ENCODE peak calls at places on chromosome 6, in six cellular contexts. U is tibial artery; D is sigmoid colon; N is right cardiac atrium; T is lower lobe of right lung; K is CD8-positive, alpha-beta T cell. H is an unnamed sample.

GRCh38 chr6:35596448-35597442 is 84.0 kb upstream of the TULP1 start:
- DNase-seq in U (no peak), D (no peak), K (no peak), T (no peak), N (no peak), H (no peak)

GRCh38 chr6:47669684-47670515 is 28.5 kb upstream of the ADGRF4 start:
- DNase-seq in K (no peak), U (no peak), T (no peak), N (no peak), D (no peak), H (no peak)

GRCh38 chr6:88349511-88349910 is 183.4 kb upstream of the CNR1 start:
- DNase-seq in T (no peak), N (no peak), D (no peak), U (no peak), K (no peak), H (no peak)

GRCh38 chr6:36920049-36920448 is 34.3 kb downstream of the C6orf89 start:
- DNase-seq in D (no peak), K (no peak), T (no peak), U (no peak), N (no peak), H (no peak)

GRCh38 chr6:78487401-78487800 is 379.9 kb upstream of the IRAK1BP1 start:
- DNase-seq in N (no peak), T (no peak), K (no peak), D (no peak), U (no peak), H (no peak)

GRCh38 chr6:117481278-117481925 is 1.1 kb upstream of the DCBLD1 start:
- DNase-seq in N (peak; percentile 42), D (no peak), T (no peak), K (no peak), U (no peak), H (no peak)

GRCh38 chr6:108169801-108170606 is 4.2 kb downstream of the NR2E1 start:
- DNase-seq in D (no peak), U (no peak), N (no peak), T (no peak), K (no peak), H (no peak)

GRCh38 chr6:46440133-46440532 is 51.1 kb downstream of the RCAN2 start:
- DNase-seq in N (no peak), T (no peak), K (no peak), D (no peak), U (no peak), H (no peak)

GRCh38 chr6:53730767-53731166 is 64.0 kb upstream of the LRRC1 start:
- DNase-seq in T (no peak), K (no peak), N (no peak), U (no peak), D (no peak), H (no peak)

GRCh38 chr6:2623348-2623747 is 127.4 kb downstream of the MYLK4 start:
- DNase-seq in U (no peak), N (peak; percentile 57), T (no peak), D (no peak), K (no peak), H (no peak)

GRCh38 chr6:170437719-170438401 is 115.2 kb downstream of the PSMB1 start:
- DNase-seq in T (no peak), D (peak; percentile 37), N (peak; percentile 22), U (no peak), K (no peak), H (peak; percentile 64)

GRCh38 chr6:19070520-19070919 is 683.4 kb downstream of the RNF144B start:
- DNase-seq in U (no peak), N (no peak), K (no peak), D (no peak), T (no peak), H (no peak)

GRCh38 chr6:167555836-167556235 is 230.9 kb downstream of the TTLL2 start:
- DNase-seq in N (no peak), T (no peak), K (no peak), D (no peak), U (no peak), H (no peak)

GRCh38 chr6:11384531-11385309 is 152.3 kb upstream of the NEDD9 start:
- DNase-seq in T (no peak), K (no peak), N (no peak), U (no peak), D (no peak), H (no peak)
- H3K4me1 ChIP-seq in T (peaks cover 71% of the 10 kb centered on the region), K (peaks cover 29% of the 10 kb centered on the region), N (no peaks in the 10 kb centered on the region), U (peaks cover 11% of the 10 kb centered on the region), D (no peaks in the 10 kb centered on the region), H (no peaks in the 10 kb centered on the region)

GRCh38 chr6:130964289-130964688 is 98.8 kb downstream of the EPB41L2 start:
- DNase-seq in D (no peak), K (no peak), N (no peak), U (no peak), T (no peak), H (no peak)
- H3K4me1 ChIP-seq in D (peaks cover 22% of the 10 kb centered on the region), K (no peaks in the 10 kb centered on the region), N (peaks cover 9% of the 10 kb centered on the region), U (peaks cover 57% of the 10 kb centered on the region), T (peaks cover 65% of the 10 kb centered on the region), H (peaks cover 26% of the 10 kb centered on the region)

GRCh38 chr6:44258921-44259320 is 1.6 kb upstream of the SLC35B2 start:
- DNase-seq in D (no peak), T (no peak), K (no peak), U (no peak), N (no peak), H (no peak)

GRCh38 chr6:44260451-44261297 is 3.3 kb upstream of the SLC35B2 start:
- DNase-seq in N (no peak), T (no peak), D (no peak), K (no peak), U (no peak), H (no peak)

GRCh38 chr6:44261581-44261980 is 3.8 kb downstream of the NFKBIE start:
- DNase-seq in N (no peak), T (no peak), K (no peak), U (no peak), D (no peak), H (peak; percentile 45)

GRCh38 chr6:44258325-44258863 is 1.1 kb upstream of the SLC35B2 start:
- DNase-seq in D (no peak), T (no peak), K (no peak), U (no peak), N (no peak), H (no peak)

GRCh38 chr6:44260011-44260410 is 2.7 kb upstream of the SLC35B2 start:
- DNase-seq in K (no peak), U (no peak), N (no peak), T (no peak), D (no peak), H (peak; percentile 51)
- H3K4me1 ChIP-seq in K (peaks cover 53% of the 10 kb centered on the region), U (peaks cover 47% of the 10 kb centered on the region), N (peaks cover 21% of the 10 kb centered on the region), T (peaks cover 56% of the 10 kb centered on the region), D (peaks cover 46% of the 10 kb centered on the region), H (peaks cover 30% of the 10 kb centered on the region)

GRCh38 chr6:116244284-116244683 is 9.6 kb downstream of the TSPYL4 start:
- DNase-seq in K (no peak), N (no peak), U (no peak), D (no peak), T (no peak), H (no peak)

GRCh38 chr6:116248577-116248976 is 5.3 kb downstream of the TSPYL4 start:
- DNase-seq in T (no peak), U (no peak), K (no peak), N (no peak), D (no peak), H (no peak)

GRCh38 chr6:116247285-116247684 is 6.6 kb downstream of the TSPYL4 start:
- DNase-seq in K (no peak), T (no peak), U (no peak), N (no peak), D (no peak), H (no peak)

GRCh38 chr6:116251568-116252384 is 2.1 kb downstream of the TSPYL4 start:
- DNase-seq in N (no peak), T (no peak), D (no peak), U (no peak), K (no peak), H (no peak)

GRCh38 chr6:116246089-116246488 is 7.8 kb downstream of the TSPYL4 start:
- DNase-seq in U (no peak), K (no peak), D (no peak), T (no peak), N (no peak), H (no peak)
- H3K4me1 ChIP-seq in U (peaks cover 47% of the 10 kb centered on the region), K (peaks cover 10% of the 10 kb centered on the region), D (peaks cover 10% of the 10 kb centered on the region), T (peaks cover 23% of the 10 kb centered on the region), N (peaks cover 4% of the 10 kb centered on the region), H (peaks cover 10% of the 10 kb centered on the region)

GRCh38 chr6:33251390-33252012 is 20.2 kb downstream of the VPS52 start:
- DNase-seq in U (no peak), T (no peak), K (no peak), D (no peak), N (no peak), H (no peak)

GRCh38 chr6:33250731-33251130 is 20.9 kb downstream of the VPS52 start:
- DNase-seq in D (no peak), N (no peak), U (no peak), K (no peak), T (no peak), H (no peak)

GRCh38 chr6:33249732-33250625 is 21.7 kb downstream of the VPS52 start:
- DNase-seq in D (peak; percentile 68), K (no peak), N (peak; percentile 57), T (no peak), U (no peak), H (no peak)

GRCh38 chr6:33254591-33254990 is 17.1 kb downstream of the VPS52 start:
- DNase-seq in D (peak; percentile 12), T (no peak), N (no peak), K (no peak), U (no peak), H (no peak)

DNA sequence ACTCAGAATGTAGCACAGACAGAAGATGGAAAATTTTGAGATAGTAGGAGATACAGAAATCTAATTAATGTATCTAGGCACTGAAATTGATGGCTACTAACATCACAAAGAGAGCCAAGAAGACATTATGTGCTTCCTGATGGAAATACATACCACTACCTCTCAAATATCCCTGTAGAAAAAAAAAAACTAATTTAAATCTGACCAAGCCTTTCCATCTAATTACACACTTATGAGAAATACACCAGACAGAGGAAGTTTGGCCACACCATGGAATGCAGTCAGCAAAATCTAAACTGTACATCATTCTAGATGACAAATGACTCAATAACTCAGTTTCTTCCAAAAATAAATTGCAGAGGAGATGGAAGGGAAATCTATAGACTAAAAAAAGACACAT is 18.9 kb downstream of the VPS52 start:
- DNase-seq in U (no peak), T (no peak), K (no peak), D (no peak), N (no peak), H (no peak)
- H3K4me1 ChIP-seq in U (peaks cover 28% of the 10 kb centered on the region), T (peaks cover 26% of the 10 kb centered on the region), K (peaks cover 25% of the 10 kb centered on the region), D (peaks cover 19% of the 10 kb centered on the region), N (peaks cover 4% of the 10 kb centered on the region), H (peaks cover 13% of the 10 kb centered on the region)

GRCh38 chr6:118784641-118785164 is 109.2 kb upstream of the ASF1A start:
- DNase-seq in T (no peak), K (no peak), N (peak; percentile 70), U (no peak), D (no peak), H (no peak)
- H3K4me1 ChIP-seq in T (peaks cover 34% of the 10 kb centered on the region), K (peaks cover 13% of the 10 kb centered on the region), N (peaks cover 3% of the 10 kb centered on the region), U (peaks cover 5% of the 10 kb centered on the region), D (peaks cover 17% of the 10 kb centered on the region), H (no peaks in the 10 kb centered on the region)

H was measured in psoas muscle.